ENCODE peak calls at places on chromosomes 4 and X, in four cellular contexts. H, Y, M and W are unnamed samples. For H3K4me1, the result is how much of the 10 kb centered on the place peaks cover.

GRCh38 chr4:120918788-120919187 is 3.7 kb downstream of the PRDM5 start:
- DNase-seq in M (peak), Y (no peak), H (no peak), W (no peak)

GRCh38 chr4:152894673-152895072 is 41.5 kb upstream of the FHDC1 start:
- DNase-seq in H (no peak), M (peak), Y (no peak), W (no peak)

GRCh38 chr4:119041951-119042560 is 93.6 kb upstream of the MYOZ2 start:
- DNase-seq in M (peak), H (peak), Y (peak), W (peak)

GRCh38 chrX:136528645-136529315 is 3.2 kb upstream of the VGLL1 start:
- DNase-seq in M (no peak), H (no peak), Y (no peak), W (peak)

GRCh38 chr4:17164656-17165055 is 266.2 kb upstream of the LDB2 start:
- DNase-seq in M (peak), Y (no peak), H (no peak), W (no peak)

GRCh38 chr4:137946423-137946822 is 295.7 kb downstream of the SLC7A11 start:
- DNase-seq in H (no peak), Y (no peak), M (no peak), W (no peak)

GRCh38 chrX:77740376-77740905 is 45.6 kb downstream of the ATRX start:
- DNase-seq in M (no peak), Y (no peak), H (no peak), W (no peak)

GRCh38 chr4:19038231-19038630 is 1016.7 kb upstream of the LCORL start:
- DNase-seq in M (no peak), H (no peak), Y (no peak), W (no peak)

GRCh38 chr4:166045457-166045856 is 172.4 kb downstream of the TLL1 start:
- DNase-seq in Y (no peak), H (no peak), M (no peak), W (no peak)

GRCh38 chr4:140213736-140214135 is 59.8 kb upstream of the MAML3 start:
- DNase-seq in M (peak), H (no peak), Y (no peak), W (no peak)

GRCh38 chr4:42750091-42750490 is 93.2 kb upstream of the ATP8A1 start:
- DNase-seq in Y (no peak), H (peak), M (no peak), W (no peak)

GRCh38 chrX:50893466-50893865 is 17.1 kb upstream of the BMP15 start:
- DNase-seq in Y (no peak), M (no peak), H (no peak), W (no peak)

GRCh38 chrX:153438522-153438921 is 7.3 kb downstream of the TREX2 start:
- DNase-seq in H (peak), Y (no peak), M (no peak), W (no peak)

GRCh38 chr4:2924286-2924685 is 38.9 kb downstream of the NOP14 start:
- DNase-seq in H (no peak), M (no peak), Y (no peak), W (no peak)

GRCh38 chr4:140612356-140612755 is 43.6 kb upstream of the UCP1 start:
- DNase-seq in Y (no peak), H (no peak), M (no peak), W (no peak)

GRCh38 chrX:2434270-2434669 is 66.5 kb downstream of the DHRSX start:
- DNase-seq in H (no peak), M (no peak), Y (no peak), W (no peak)

GRCh38 chr4:773214-773613 is 52.7 kb downstream of the CPLX1 start:
- DNase-seq in Y (no peak), M (no peak), H (no peak), W (no peak)

GRCh38 chrX:154409222-154409871 is at the start of gene DNASE1L1:
- DNase-seq in Y (peak), H (peak), M (peak), W (no peak)

GRCh38 chrX:112043997-112044396 is 38.6 kb downstream of the TRPC5 start:
- DNase-seq in M (no peak), Y (no peak), H (peak), W (no peak)

GRCh38 chr4:139454646-139455045 is 725 bp downstream of the RAB33B start:
- DNase-seq in Y (no peak), H (no peak), M (no peak), W (no peak)

GRCh38 chr4:89737888-89738287 is 99.1 kb downstream of the SNCA start:
- DNase-seq in Y (no peak), H (no peak), M (peak), W (no peak)

GRCh38 chrX:48468247-48468671 is 1.8 kb downstream of the SLC38A5 start:
- DNase-seq in Y (no peak), M (no peak), H (no peak), W (no peak)

GRCh38 chr4:47061435-47061834 is 30.1 kb downstream of the GABRB1 start:
- DNase-seq in M (peak), H (no peak), Y (no peak), W (no peak)

GRCh38 chrX:132411310-132411977 is 77.4 kb downstream of the MBNL3 start:
- DNase-seq in H (no peak), Y (no peak), M (no peak), W (no peak)

GRCh38 chrX:10022580-10023245 is 55.6 kb downstream of the CLDN34 start:
- DNase-seq in M (peak), Y (no peak), H (no peak), W (no peak)

GRCh38 chr4:153816542-153816941 is 27.7 kb upstream of the SFRP2 start:
- DNase-seq in Y (no peak), H (no peak), M (no peak), W (peak)

GRCh38 chrX:110280954-110281353 is 36.9 kb downstream of the AMMECR1 start:
- DNase-seq in Y (no peak), M (peak), H (no peak), W (no peak)

GRCh38 chr4:105709081-105709450 is 482 bp downstream of the GSTCD start:
- DNase-seq in M (peak), H (peak), Y (no peak), W (peak)

GRCh38 chrX:129793604-129794191 is 13.9 kb downstream of the SASH3 start:
- DNase-seq in H (no peak), M (no peak), Y (no peak), W (no peak)

GRCh38 chrX:119574394-119575266 is at the start of gene UBE2A:
- DNase-seq in H (peak), Y (peak), M (peak), W (peak)

GRCh38 chr4:48375651-48376291 is 34.4 kb downstream of the SLAIN2 start:
- DNase-seq in M (peak), H (no peak), Y (peak), W (no peak)

GRCh38 chr4:127124919-127125318 is 507.8 kb upstream of the INTU start:
- DNase-seq in Y (no peak), M (peak), H (no peak), W (no peak)

GRCh38 chrX:39821011-39821708 is 276.6 kb downstream of the BCOR start:
- DNase-seq in Y (no peak), M (peak), H (peak), W (no peak)

GRCh38 chr4:28350485-28350884 is 1489.8 kb downstream of the STIM2 start:
- DNase-seq in Y (no peak), M (peak), H (no peak), W (no peak)

GRCh38 chrX:153554519-153555167 is 37.2 kb downstream of the ATP2B3 start:
- DNase-seq in Y (peak), M (peak), H (peak), W (no peak)

DNA sequence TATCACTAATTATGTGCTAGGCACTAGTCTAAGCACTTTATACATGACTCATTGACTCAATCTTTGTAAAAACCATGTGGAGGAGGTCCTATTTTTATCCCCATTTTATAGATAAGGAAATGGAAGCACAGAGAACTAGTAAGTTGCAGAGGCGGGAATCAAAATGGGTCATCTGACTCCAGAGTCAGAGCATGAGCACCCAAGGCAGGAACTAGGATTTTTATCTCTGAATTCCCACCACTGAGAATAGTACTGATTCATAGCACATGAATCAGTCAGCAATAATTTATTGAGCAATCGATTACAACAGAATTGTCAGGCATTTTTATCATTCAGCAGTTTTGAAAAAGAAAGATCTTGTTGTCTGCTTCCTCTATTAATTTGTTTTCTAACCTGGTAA is 19.3 kb downstream of the SCARB2 start:
- DNase-seq in M (peak), Y (peak), H (no peak), W (no peak)
- H3K4me1 ChIP-seq in M (under half), Y (half or more), H (under half), W (under half)

GRCh38 chrX:46554942-46555341 is 9.7 kb upstream of the ZNF674 start:
- DNase-seq in H (no peak), Y (no peak), M (peak), W (no peak)

GRCh38 chrX:46553935-46554334 is 8.7 kb upstream of the ZNF674 start:
- DNase-seq in Y (no peak), H (no peak), M (no peak), W (no peak)

GRCh38 chrX:46549914-46550313 is 4.7 kb upstream of the ZNF674 start:
- DNase-seq in Y (no peak), H (no peak), M (no peak), W (no peak)

GRCh38 chrX:46547857-46548256 is 2.6 kb upstream of the ZNF674 start:
- DNase-seq in M (peak), H (no peak), Y (no peak), W (no peak)

GRCh38 chrX:46551494-46552128 is 6.4 kb upstream of the ZNF674 start:
- DNase-seq in M (peak), Y (no peak), H (no peak), W (peak)
- H3K27ac ChIP-seq in M (no peak), Y (no peak), H (peak), W (no peak)

GRCh38 chr4:37453361-37454262 is 209.1 kb downstream of the NWD2 start:
- DNase-seq in Y (no peak), H (peak), M (peak), W (peak)

GRCh38 chr4:37451646-37452045 is 207.1 kb downstream of the NWD2 start:
- DNase-seq in H (no peak), M (no peak), Y (no peak), W (no peak)

GRCh38 chr4:37450911-37451310 is 206.4 kb downstream of the NWD2 start:
- DNase-seq in M (no peak), Y (no peak), H (no peak), W (no peak)

GRCh38 chr4:37454263-37454800 is 209.8 kb downstream of the NWD2 start:
- DNase-seq in H (no peak), M (no peak), Y (no peak), W (no peak)

GRCh38 chr4:37453004-37453360 is 208.4 kb downstream of the NWD2 start:
- DNase-seq in Y (no peak), H (peak), M (peak), W (peak)
- H3K4me3 ChIP-seq in Y (peak), H (peak), M (no peak), W (peak)

GRCh38 chr4:113699772-113700171 is 61.8 kb downstream of the CAMK2D start:
- DNase-seq in Y (no peak), M (peak), H (no peak), W (no peak)

GRCh38 chr4:113695328-113696169 is 66.0 kb downstream of the CAMK2D start:
- DNase-seq in M (peak), H (no peak), Y (no peak), W (no peak)

GRCh38 chr4:113693993-113694392 is 67.5 kb downstream of the CAMK2D start:
- DNase-seq in M (no peak), Y (no peak), H (no peak), W (no peak)

GRCh38 chr4:113700602-113701150 is 60.9 kb downstream of the CAMK2D start:
- DNase-seq in Y (no peak), H (no peak), M (peak), W (no peak)

DNA sequence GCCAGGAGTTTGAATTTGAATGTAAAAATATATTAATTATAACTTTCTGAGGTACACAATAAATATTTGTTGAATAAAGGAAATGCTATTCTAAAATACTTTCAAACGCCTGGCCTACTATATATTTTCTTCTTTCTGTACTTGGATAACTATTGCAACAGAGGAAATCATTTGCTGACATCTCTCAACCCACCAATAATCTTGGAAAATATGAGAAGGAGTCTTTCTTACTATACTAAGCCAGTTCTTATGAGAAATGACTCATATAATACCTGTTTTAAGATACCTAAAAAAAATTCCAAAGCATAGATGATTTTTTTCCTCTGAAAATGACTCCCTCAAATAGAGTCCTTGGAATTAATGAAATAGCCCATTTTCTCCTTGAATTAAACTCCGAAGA is 64.1 kb downstream of the CAMK2D start:
- DNase-seq in Y (no peak), H (no peak), M (no peak), W (no peak)
- H3K4me1 ChIP-seq in Y (half or more), H (under half), M (under half), W (under half)

GRCh38 chr4:157300678-157301077 is 80.2 kb downstream of the GRIA2 start:
- DNase-seq in M (no peak), Y (no peak), H (no peak), W (no peak)
- H3K27ac ChIP-seq in M (no peak), Y (no peak), H (no peak), W (no peak)

GRCh38 chr4:71004281-71004851 is 10.9 kb downstream of the DCK start:
- DNase-seq in Y (no peak), M (no peak), H (peak), W (no peak)
- H3K4me3 ChIP-seq in Y (no peak), M (no peak), H (no peak), W (no peak)